ENCODE peak calls at places on chromosomes 2 and 18, in five cellular contexts. A, H, T, M and C are unnamed samples.

GRCh38 chr18:59760212-59760997 is 63.2 kb upstream of the CCBE1 start:
- DNase-seq in A (no peak), H (no peak), T (no peak), M (no peak), C (no peak)

GRCh38 chr2:218294430-218294999 is 2.2 kb upstream of the TMBIM1 start:
- DNase-seq in A (no peak), H (no peak), T (no peak), M (no peak), C (no peak)

GRCh38 chr18:75290737-75291358 is 80.3 kb downstream of the TSHZ1 start:
- DNase-seq in A (no peak), H (no peak), T (no peak), M (no peak), C (no peak)

GRCh38 chr2:100882645-100883613 is 63.0 kb downstream of the NPAS2 start:
- DNase-seq in A (peak; percentile 46), H (no peak), T (no peak), M (no peak), C (no peak)

GRCh38 chr2:105712981-105713596 is 31.6 kb upstream of the NCK2 start:
- DNase-seq in A (no peak), H (peak; percentile 13), T (peak; percentile 76), M (no peak), C (no peak)

GRCh38 chr2:219500135-219500534 is 1.4 kb downstream of the GMPPA start:
- DNase-seq in A (no peak), H (no peak), T (no peak), M (no peak), C (no peak)

GRCh38 chr18:10518595-10519273 is 7.1 kb upstream of the NAPG start:
- DNase-seq in A (peak; percentile 27), H (peak; percentile 66), T (no peak), M (no peak), C (no peak)

GRCh38 chr2:37376421-37377186 is 32.2 kb downstream of the QPCT start:
- DNase-seq in A (peak; percentile 33), H (peak; percentile 70), T (no peak), M (no peak), C (peak; percentile 61)

GRCh38 chr2:58156780-58157179 is 84.3 kb downstream of the FANCL start:
- DNase-seq in A (no peak), H (no peak), T (no peak), M (no peak), C (no peak)

GRCh38 chr2:44965684-44966083 is 24.2 kb downstream of the SIX3 start:
- DNase-seq in A (no peak), H (no peak), T (no peak), M (no peak), C (no peak)
- H3K27ac ChIP-seq in A (no peak overlapping the region), H (no peak overlapping the region), T (no peak overlapping the region), M (no peak overlapping the region), C (no peak overlapping the region)

DNA sequence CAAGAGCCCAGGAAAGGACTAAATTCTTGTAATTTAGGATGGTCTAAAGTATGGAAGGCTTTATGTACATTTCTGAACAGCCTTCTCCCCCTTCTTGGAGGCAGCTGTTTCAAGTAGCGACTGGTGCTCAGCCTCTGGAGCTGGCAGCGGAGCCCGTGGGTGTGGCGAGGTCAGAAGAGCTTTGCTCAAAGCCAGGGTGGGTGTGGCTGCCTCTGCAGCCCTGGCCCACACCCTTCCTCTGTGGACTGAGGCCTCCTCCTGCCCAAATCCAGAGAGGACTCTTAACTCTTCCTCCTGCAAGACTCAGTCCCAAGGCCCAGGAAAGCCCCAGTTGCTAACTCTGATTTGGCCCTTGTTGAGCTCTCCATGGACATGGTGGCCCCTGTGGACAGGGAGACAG is 202.1 kb upstream of the REV1 start:
- DNase-seq in A (peak; percentile 15), H (peak; percentile 40), T (no peak), M (no peak), C (peak; percentile 69)
- H3K27ac ChIP-seq in A (no peak overlapping the region), H (no peak overlapping the region), T (no peak overlapping the region), M (no peak overlapping the region), C (no peak overlapping the region)

DNA sequence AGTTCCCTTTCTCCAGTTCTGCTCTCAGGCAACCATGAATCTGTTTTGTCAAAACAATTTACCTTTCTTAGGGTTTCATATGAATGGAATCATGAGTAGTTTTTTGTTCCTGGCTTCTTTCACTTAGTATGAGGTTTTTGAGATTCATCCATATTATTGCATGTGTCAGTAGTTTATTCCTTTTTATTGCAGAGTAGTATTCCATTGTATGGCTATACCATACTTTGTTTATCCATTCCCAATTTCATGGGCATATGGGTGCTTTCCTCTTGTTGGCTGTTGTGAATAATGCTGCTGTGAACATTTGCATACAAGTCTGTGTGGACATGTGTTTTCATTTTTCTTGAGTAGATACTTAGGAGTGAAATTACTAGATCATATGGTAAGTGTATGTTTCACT is 46.0 kb downstream of the SANBR start:
- DNase-seq in A (no peak), H (no peak), T (no peak), M (no peak), C (no peak)
- H3K27ac ChIP-seq in A (no peak overlapping the region), H (no peak overlapping the region), T (no peak overlapping the region), M (no peak overlapping the region), C (no peak overlapping the region)

DNA sequence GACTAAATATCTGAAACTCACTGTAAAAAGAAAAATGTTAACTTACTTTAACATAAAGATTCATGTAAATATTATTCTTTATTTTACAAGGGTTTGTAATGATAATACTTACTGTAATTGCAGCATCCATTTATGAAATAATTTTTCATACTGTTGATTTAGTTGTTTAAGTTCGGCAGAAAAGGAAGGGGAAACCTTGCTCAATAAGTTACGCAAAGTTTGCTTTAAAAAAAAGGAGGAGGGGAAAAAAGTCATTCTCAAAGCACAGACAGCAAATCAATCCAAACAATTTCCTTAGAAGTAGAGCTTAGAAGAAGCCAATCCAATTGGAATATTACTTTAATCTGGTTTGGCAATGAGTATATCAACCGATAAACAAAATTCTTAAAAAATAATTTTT is 32.2 kb downstream of the ORC2 start:
- DNase-seq in A (no peak), H (no peak), T (no peak), M (no peak), C (no peak)
- H3K27ac ChIP-seq in A (no peak overlapping the region), H (no peak overlapping the region), T (no peak overlapping the region), M (no peak overlapping the region), C (no peak overlapping the region)

GRCh38 chr2:12463189-12463588 is 253.5 kb upstream of the TRIB2 start:
- DNase-seq in A (no peak), H (no peak), T (no peak), M (no peak), C (no peak)

GRCh38 chr2:12465631-12466135 is 251.1 kb upstream of the TRIB2 start:
- DNase-seq in A (no peak), H (no peak), T (no peak), M (no peak), C (no peak)

GRCh38 chr2:12467303-12467702 is 249.4 kb upstream of the TRIB2 start:
- DNase-seq in A (no peak), H (no peak), T (no peak), M (no peak), C (no peak)

GRCh38 chr2:12469053-12469625 is 247.6 kb upstream of the TRIB2 start:
- DNase-seq in A (no peak), H (no peak), T (no peak), M (no peak), C (no peak)
- H3K27ac ChIP-seq in A (peak overlapping the region; percentile 42), H (no peak overlapping the region), T (no peak overlapping the region), M (no peak overlapping the region), C (no peak overlapping the region)

GRCh38 chr2:158969717-158970521 is 1.5 kb downstream of the TANC1 start:
- DNase-seq in A (peak; percentile 51), H (no peak), T (no peak), M (no peak), C (no peak)

GRCh38 chr2:158973111-158973510 is 4.7 kb downstream of the TANC1 start:
- DNase-seq in A (no peak), H (no peak), T (no peak), M (no peak), C (no peak)

GRCh38 chr2:158975271-158975921 is 7.0 kb downstream of the TANC1 start:
- DNase-seq in A (no peak), H (no peak), T (no peak), M (no peak), C (no peak)

GRCh38 chr2:158970522-158970855 is 2.0 kb downstream of the TANC1 start:
- DNase-seq in A (no peak), H (no peak), T (no peak), M (no peak), C (no peak)

DNA sequence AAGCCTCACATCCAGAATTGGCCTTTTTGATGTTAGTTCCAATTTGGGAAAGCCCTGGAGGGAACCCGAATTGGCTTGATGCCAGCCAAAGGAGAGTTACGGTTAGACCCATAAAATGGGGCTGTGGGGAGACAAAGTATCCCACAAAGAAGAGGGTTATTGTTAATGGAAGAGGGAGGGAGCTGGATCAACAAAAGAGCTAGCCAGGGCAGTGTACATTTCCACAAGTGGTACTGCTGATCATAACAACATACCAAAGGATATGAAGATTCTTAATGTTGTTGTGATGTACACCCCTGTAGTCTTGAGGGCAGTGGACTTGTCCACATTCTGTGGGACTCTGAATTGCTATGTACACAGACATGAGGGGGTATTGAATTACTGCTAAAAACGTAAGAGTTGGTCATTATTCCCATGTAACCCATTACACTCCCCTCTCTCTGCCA is 5.1 kb downstream of the TANC1 start:
- DNase-seq in A (no peak), H (no peak), T (no peak), M (no peak), C (no peak)
- H3K27ac ChIP-seq in A (no peak overlapping the region), H (peak overlapping the region; percentile 22), T (peak overlapping the region; percentile 29), M (no peak overlapping the region), C (no peak overlapping the region)